ENCODE peak calls at places on chromosomes 16 and 17, in six cellular contexts. S, T, Z, D, W and F are unnamed samples.

GRCh38 chr16:20971420-20971819 is 70.8 kb downstream of the LYRM1 start:
- DNase-seq in S (no peak), Z (no peak), D (no peak), T (peak; percentile 6), W (no peak), F (no peak)

GRCh38 chr17:41919840-41920579 is 1.3 kb upstream of the ACLY start:
- DNase-seq in W (no peak), D (no peak), S (no peak), T (peak; percentile 72), Z (no peak), F (no peak)

GRCh38 chr16:20928774-20929411 is 28.3 kb downstream of the LYRM1 start:
- DNase-seq in D (no peak), S (no peak), T (peak; percentile 83), Z (no peak), W (no peak), F (no peak)

GRCh38 chr17:76862079-76862478 is 6.1 kb upstream of the MGAT5B start:
- DNase-seq in W (no peak), S (no peak), T (no peak), D (no peak), Z (no peak), F (no peak)

GRCh38 chr16:50265260-50265659 is 1.1 kb upstream of the ADCY7 start:
- DNase-seq in S (peak; percentile 82), W (no peak), Z (no peak), T (no peak), D (no peak), F (peak; percentile 39)

GRCh38 chr17:55335625-55336024 is 70.9 kb downstream of the HLF start:
- DNase-seq in S (no peak), T (no peak), Z (no peak), D (no peak), W (no peak), F (no peak)

GRCh38 chr17:43360739-43361498 is 37.9 kb upstream of the ARL4D start:
- DNase-seq in T (peak; percentile 100), S (peak; percentile 97), D (no peak), Z (peak; percentile 86), W (peak; percentile 86), F (peak; percentile 98)

GRCh38 chr16:825298-826061 is 24.9 kb upstream of the GNG13 start:
- DNase-seq in W (no peak), S (no peak), Z (no peak), D (peak; percentile 26), T (no peak), F (no peak)

GRCh38 chr17:1907818-1908698 is 78.3 kb downstream of the RPA1 start:
- DNase-seq in T (peak; percentile 28), D (no peak), Z (no peak), S (peak; percentile 40), W (peak; percentile 27), F (no peak)

GRCh38 chr16:31487720-31488629 is 5.1 kb downstream of the SLC5A2 start:
- DNase-seq in T (no peak), Z (peak; percentile 71), S (peak; percentile 17), W (peak; percentile 68), D (no peak), F (peak; percentile 69)

GRCh38 chr17:47277921-47278320 is 24.3 kb downstream of the ITGB3 start:
- DNase-seq in W (no peak), T (no peak), Z (no peak), S (no peak), D (no peak), F (no peak)

GRCh38 chr16:22005746-22006145 is 2.2 kb upstream of the MOSMO start:
- DNase-seq in Z (no peak), D (no peak), S (no peak), W (no peak), T (no peak), F (no peak)

GRCh38 chr17:77354721-77355455 is 214.1 kb downstream of the SEC14L1 start:
- DNase-seq in T (peak; percentile 99), W (no peak), Z (no peak), D (peak; percentile 3), S (no peak), F (peak; percentile 66)

GRCh38 chr17:69690531-69690930 is 276.0 kb downstream of the MAP2K6 start:
- DNase-seq in W (no peak), S (no peak), Z (no peak), T (no peak), D (no peak), F (no peak)

GRCh38 chr17:82843904-82844640 is 4.2 kb upstream of the ZNF750 start:
- DNase-seq in T (no peak), D (no peak), Z (no peak), W (no peak), S (no peak), F (no peak)

GRCh38 chr16:78689031-78689430 is 589.6 kb downstream of the WWOX start:
- DNase-seq in S (peak; percentile 13), Z (no peak), T (peak; percentile 95), D (no peak), W (no peak), F (no peak)

GRCh38 chr17:13560935-13561334 is 40.8 kb downstream of the HS3ST3A1 start:
- DNase-seq in T (no peak), S (no peak), W (no peak), Z (no peak), D (no peak), F (no peak)